ENCODE peak calls at places on chromosomes 5 and 9, in six cellular contexts. One of them, this sample, is unnamed. For H3K4me1 and H3K36me3, the result is how much of the 10 kb centered on the place peaks cover.

GRCh38 chr9:97786341-97786740 is 66.7 kb upstream of the FOXE1 start:
- DNase-seq in naive thymus-derived CD4-positive, alpha-beta T cell: no peak
- DNase-seq in IMR-90: peak
- DNase-seq in iPS DF 6.9: no peak
- DNase-seq in PC-3: peak
- DNase-seq in uterus: no peak
- DNase-seq in this sample: no peak

GRCh38 chr5:136382071-136382470 is 16.7 kb upstream of the TRPC7 start:
- DNase-seq in naive thymus-derived CD4-positive, alpha-beta T cell: no peak
- DNase-seq in IMR-90: no peak
- DNase-seq in iPS DF 6.9: peak
- DNase-seq in PC-3: no peak
- DNase-seq in uterus: no peak
- DNase-seq in this sample: no peak

GRCh38 chr5:143316844-143317631 is 86.4 kb downstream of the NR3C1 start:
- DNase-seq in naive thymus-derived CD4-positive, alpha-beta T cell: no peak
- DNase-seq in IMR-90: no peak
- DNase-seq in iPS DF 6.9: no peak
- DNase-seq in PC-3: peak
- DNase-seq in uterus: no peak
- DNase-seq in this sample: no peak

GRCh38 chr5:108266235-108266634 is 115.7 kb downstream of the FBXL17 start:
- DNase-seq in naive thymus-derived CD4-positive, alpha-beta T cell: no peak
- DNase-seq in IMR-90: peak
- DNase-seq in iPS DF 6.9: no peak
- DNase-seq in PC-3: peak
- DNase-seq in uterus: no peak
- DNase-seq in this sample: no peak

GRCh38 chr5:28143519-28143918 is 1105.1 kb upstream of the CDH9 start:
- DNase-seq in naive thymus-derived CD4-positive, alpha-beta T cell: no peak
- DNase-seq in IMR-90: no peak
- DNase-seq in iPS DF 6.9: no peak
- DNase-seq in PC-3: no peak
- DNase-seq in uterus: no peak
- DNase-seq in this sample: no peak

GRCh38 chr9:84953797-84954695 is 284.5 kb downstream of the NTRK2 start:
- DNase-seq in naive thymus-derived CD4-positive, alpha-beta T cell: no peak
- DNase-seq in IMR-90: peak
- DNase-seq in iPS DF 6.9: peak
- DNase-seq in PC-3: peak
- DNase-seq in uterus: peak
- DNase-seq in this sample: peak

GRCh38 chr9:99485461-99485860 is 263.4 kb downstream of the SEC61B start:
- DNase-seq in naive thymus-derived CD4-positive, alpha-beta T cell: no peak
- DNase-seq in IMR-90: peak
- DNase-seq in iPS DF 6.9: no peak
- DNase-seq in PC-3: no peak
- DNase-seq in uterus: no peak
- DNase-seq in this sample: no peak

GRCh38 chr5:109192543-109193281 is 217.1 kb downstream of the PJA2 start:
- DNase-seq in naive thymus-derived CD4-positive, alpha-beta T cell: no peak
- DNase-seq in IMR-90: no peak
- DNase-seq in iPS DF 6.9: no peak
- DNase-seq in PC-3: no peak
- DNase-seq in uterus: no peak
- DNase-seq in this sample: no peak

GRCh38 chr5:55894135-55894534 is 43.0 kb downstream of the IL31RA start:
- DNase-seq in naive thymus-derived CD4-positive, alpha-beta T cell: no peak
- DNase-seq in IMR-90: no peak
- DNase-seq in iPS DF 6.9: no peak
- DNase-seq in PC-3: no peak
- DNase-seq in uterus: no peak
- DNase-seq in this sample: no peak

GRCh38 chr5:96433066-96433447 is at the start of gene PCSK1:
- DNase-seq in naive thymus-derived CD4-positive, alpha-beta T cell: no peak
- DNase-seq in IMR-90: no peak
- DNase-seq in iPS DF 6.9: no peak
- DNase-seq in PC-3: no peak
- DNase-seq in uterus: no peak
- DNase-seq in this sample: no peak

GRCh38 chr9:107932036-107932435 is 442.5 kb upstream of the KLF4 start:
- DNase-seq in naive thymus-derived CD4-positive, alpha-beta T cell: no peak
- DNase-seq in IMR-90: peak
- DNase-seq in iPS DF 6.9: no peak
- DNase-seq in PC-3: no peak
- DNase-seq in uterus: no peak
- DNase-seq in this sample: no peak

GRCh38 chr9:129287595-129288305 is 109.7 kb upstream of the IER5L start:
- DNase-seq in naive thymus-derived CD4-positive, alpha-beta T cell: no peak
- DNase-seq in IMR-90: no peak
- DNase-seq in iPS DF 6.9: no peak
- DNase-seq in PC-3: no peak
- DNase-seq in uterus: peak
- DNase-seq in this sample: no peak

GRCh38 chr5:132947661-132948060 is 15.8 kb downstream of the AFF4 start:
- DNase-seq in naive thymus-derived CD4-positive, alpha-beta T cell: no peak
- DNase-seq in IMR-90: peak
- DNase-seq in iPS DF 6.9: no peak
- DNase-seq in PC-3: no peak
- DNase-seq in uterus: no peak
- DNase-seq in this sample: no peak

GRCh38 chr5:158320178-158320674 is 461.3 kb upstream of the CLINT1 start:
- DNase-seq in naive thymus-derived CD4-positive, alpha-beta T cell: no peak
- DNase-seq in IMR-90: no peak
- DNase-seq in iPS DF 6.9: no peak
- DNase-seq in PC-3: no peak
- DNase-seq in uterus: no peak
- DNase-seq in this sample: no peak

GRCh38 chr5:74294231-74294705 is 346.3 kb downstream of the ENC1 start:
- DNase-seq in naive thymus-derived CD4-positive, alpha-beta T cell: no peak
- DNase-seq in IMR-90: no peak
- DNase-seq in iPS DF 6.9: no peak
- DNase-seq in PC-3: no peak
- DNase-seq in uterus: no peak
- DNase-seq in this sample: no peak

GRCh38 chr5:73955447-73955846 is 329.5 kb downstream of the ARHGEF28 start:
- DNase-seq in naive thymus-derived CD4-positive, alpha-beta T cell: no peak
- DNase-seq in IMR-90: no peak
- DNase-seq in iPS DF 6.9: no peak
- DNase-seq in PC-3: no peak
- DNase-seq in uterus: no peak
- DNase-seq in this sample: no peak

GRCh38 chr5:158511454-158511853 is 588.3 kb downstream of the EBF1 start:
- DNase-seq in naive thymus-derived CD4-positive, alpha-beta T cell: no peak
- DNase-seq in IMR-90: no peak
- DNase-seq in iPS DF 6.9: no peak
- DNase-seq in PC-3: no peak
- DNase-seq in uterus: no peak
- DNase-seq in this sample: no peak

GRCh38 chr5:139862313-139862712 is 66.7 kb downstream of the PSD2 start:
- DNase-seq in naive thymus-derived CD4-positive, alpha-beta T cell: no peak
- DNase-seq in IMR-90: peak
- DNase-seq in iPS DF 6.9: no peak
- DNase-seq in PC-3: no peak
- DNase-seq in uterus: no peak
- DNase-seq in this sample: no peak

GRCh38 chr9:5582835-5583195 is 46.1 kb upstream of the RIC1 start:
- DNase-seq in naive thymus-derived CD4-positive, alpha-beta T cell: peak
- DNase-seq in IMR-90: peak
- DNase-seq in iPS DF 6.9: no peak
- DNase-seq in PC-3: no peak
- DNase-seq in uterus: peak
- DNase-seq in this sample: peak

GRCh38 chr5:2879701-2880100 is 128.2 kb upstream of the IRX2 start:
- DNase-seq in naive thymus-derived CD4-positive, alpha-beta T cell: no peak
- DNase-seq in IMR-90: no peak
- DNase-seq in iPS DF 6.9: no peak
- DNase-seq in PC-3: no peak
- DNase-seq in uterus: no peak
- DNase-seq in this sample: no peak

GRCh38 chr9:99368341-99369326 is 146.6 kb downstream of the SEC61B start:
- DNase-seq in naive thymus-derived CD4-positive, alpha-beta T cell: no peak
- DNase-seq in IMR-90: peak
- DNase-seq in iPS DF 6.9: no peak
- DNase-seq in PC-3: peak
- DNase-seq in uterus: peak
- DNase-seq in this sample: peak

GRCh38 chr9:129910628-129911567 is 75.6 kb downstream of the USP20 start:
- DNase-seq in naive thymus-derived CD4-positive, alpha-beta T cell: no peak
- DNase-seq in IMR-90: peak
- DNase-seq in iPS DF 6.9: no peak
- DNase-seq in PC-3: peak
- DNase-seq in uterus: no peak
- DNase-seq in this sample: peak

GRCh38 chr9:722388-722980 is 119.0 kb upstream of the DMRT1 start:
- DNase-seq in naive thymus-derived CD4-positive, alpha-beta T cell: no peak
- DNase-seq in IMR-90: no peak
- DNase-seq in iPS DF 6.9: no peak
- DNase-seq in PC-3: no peak
- DNase-seq in uterus: no peak
- DNase-seq in this sample: no peak

GRCh38 chr9:133784731-133785561 is 46.8 kb upstream of the SARDH start:
- DNase-seq in naive thymus-derived CD4-positive, alpha-beta T cell: no peak
- DNase-seq in IMR-90: no peak
- DNase-seq in iPS DF 6.9: no peak
- DNase-seq in PC-3: no peak
- DNase-seq in uterus: no peak
- DNase-seq in this sample: no peak
- H3K4me1 ChIP-seq in naive thymus-derived CD4-positive, alpha-beta T cell: under half
- H3K4me1 ChIP-seq in IMR-90: under half
- H3K4me1 ChIP-seq in iPS DF 6.9: under half
- H3K4me1 ChIP-seq in PC-3: under half
- H3K4me1 ChIP-seq in uterus: under half
- H3K4me1 ChIP-seq in this sample: under half

GRCh38 chr5:113268232-113268631 is 166.6 kb downstream of the TSSK1B start:
- DNase-seq in naive thymus-derived CD4-positive, alpha-beta T cell: no peak
- DNase-seq in IMR-90: no peak
- DNase-seq in iPS DF 6.9: no peak
- DNase-seq in PC-3: peak
- DNase-seq in uterus: no peak
- DNase-seq in this sample: no peak
- H3K36me3 ChIP-seq in naive thymus-derived CD4-positive, alpha-beta T cell: under half
- H3K36me3 ChIP-seq in IMR-90: under half
- H3K36me3 ChIP-seq in iPS DF 6.9: under half
- H3K36me3 ChIP-seq in PC-3: under half
- H3K36me3 ChIP-seq in uterus: under half
- H3K36me3 ChIP-seq in this sample: under half

GRCh38 chr5:52710972-52711596 is 76.6 kb upstream of the ITGA1 start:
- DNase-seq in naive thymus-derived CD4-positive, alpha-beta T cell: no peak
- DNase-seq in IMR-90: no peak
- DNase-seq in iPS DF 6.9: no peak
- DNase-seq in PC-3: no peak
- DNase-seq in uterus: no peak
- DNase-seq in this sample: no peak
- H3K4me1 ChIP-seq in naive thymus-derived CD4-positive, alpha-beta T cell: under half
- H3K4me1 ChIP-seq in IMR-90: under half
- H3K4me1 ChIP-seq in iPS DF 6.9: under half
- H3K4me1 ChIP-seq in PC-3: under half
- H3K4me1 ChIP-seq in uterus: under half
- H3K4me1 ChIP-seq in this sample: under half

GRCh38 chr9:36363448-36363847 is 36.6 kb downstream of the RNF38 start:
- DNase-seq in naive thymus-derived CD4-positive, alpha-beta T cell: no peak
- DNase-seq in IMR-90: no peak
- DNase-seq in iPS DF 6.9: no peak
- DNase-seq in PC-3: no peak
- DNase-seq in uterus: no peak
- DNase-seq in this sample: no peak
- H3K36me3 ChIP-seq in naive thymus-derived CD4-positive, alpha-beta T cell: under half
- H3K36me3 ChIP-seq in IMR-90: under half
- H3K36me3 ChIP-seq in iPS DF 6.9: under half
- H3K36me3 ChIP-seq in PC-3: under half
- H3K36me3 ChIP-seq in uterus: under half
- H3K36me3 ChIP-seq in this sample: under half

GRCh38 chr9:73073337-73074175 is 78.1 kb upstream of the ANXA1 start:
- DNase-seq in naive thymus-derived CD4-positive, alpha-beta T cell: no peak
- DNase-seq in IMR-90: no peak
- DNase-seq in iPS DF 6.9: no peak
- DNase-seq in PC-3: peak
- DNase-seq in uterus: no peak
- DNase-seq in this sample: peak
- H3K4me1 ChIP-seq in naive thymus-derived CD4-positive, alpha-beta T cell: under half
- H3K4me1 ChIP-seq in IMR-90: under half
- H3K4me1 ChIP-seq in iPS DF 6.9: under half
- H3K4me1 ChIP-seq in PC-3: under half
- H3K4me1 ChIP-seq in uterus: under half
- H3K4me1 ChIP-seq in this sample: under half

GRCh38 chr9:122389799-122390481 is 19.1 kb downstream of the PTGS1 start:
- DNase-seq in naive thymus-derived CD4-positive, alpha-beta T cell: no peak
- DNase-seq in IMR-90: no peak
- DNase-seq in iPS DF 6.9: no peak
- DNase-seq in PC-3: peak
- DNase-seq in uterus: no peak
- DNase-seq in this sample: peak

GRCh38 chr9:122392284-122392683 is 21.5 kb downstream of the PTGS1 start:
- DNase-seq in naive thymus-derived CD4-positive, alpha-beta T cell: no peak
- DNase-seq in IMR-90: no peak
- DNase-seq in iPS DF 6.9: no peak
- DNase-seq in PC-3: no peak
- DNase-seq in uterus: no peak
- DNase-seq in this sample: no peak

GRCh38 chr9:122394265-122395242 is 23.7 kb downstream of the PTGS1 start:
- DNase-seq in naive thymus-derived CD4-positive, alpha-beta T cell: no peak
- DNase-seq in IMR-90: peak
- DNase-seq in iPS DF 6.9: no peak
- DNase-seq in PC-3: peak
- DNase-seq in uterus: peak
- DNase-seq in this sample: peak

GRCh38 chr9:122393284-122393983 is 22.6 kb downstream of the PTGS1 start:
- DNase-seq in naive thymus-derived CD4-positive, alpha-beta T cell: no peak
- DNase-seq in IMR-90: no peak
- DNase-seq in iPS DF 6.9: no peak
- DNase-seq in PC-3: no peak
- DNase-seq in uterus: no peak
- DNase-seq in this sample: no peak

GRCh38 chr9:122392714-122393113 is 21.9 kb downstream of the PTGS1 start:
- DNase-seq in naive thymus-derived CD4-positive, alpha-beta T cell: no peak
- DNase-seq in IMR-90: no peak
- DNase-seq in iPS DF 6.9: no peak
- DNase-seq in PC-3: no peak
- DNase-seq in uterus: no peak
- DNase-seq in this sample: no peak
- H3K36me3 ChIP-seq in naive thymus-derived CD4-positive, alpha-beta T cell: under half
- H3K36me3 ChIP-seq in IMR-90: half or more
- H3K36me3 ChIP-seq in iPS DF 6.9: under half
- H3K36me3 ChIP-seq in PC-3: under half
- H3K36me3 ChIP-seq in uterus: under half
- H3K36me3 ChIP-seq in this sample: under half